ENCODE peak calls at places on chromosomes 13 and 19, in five cellular contexts. One of them, this sample, is unnamed.

GRCh38 chr13:39527961-39528720 is 74.9 kb downstream of the LHFPL6 start:
- DNase-seq in tibial artery: peak; percentile 68
- DNase-seq in Peyer's patch: no peak
- DNase-seq in IMR-90: peak; percentile 96
- DNase-seq in esophagus muscularis mucosa: no peak
- DNase-seq in this sample: no peak

GRCh38 chr13:37067874-37068273 is 8.4 kb upstream of the SUPT20H start:
- DNase-seq in tibial artery: no peak
- DNase-seq in Peyer's patch: no peak
- DNase-seq in IMR-90: no peak
- DNase-seq in esophagus muscularis mucosa: no peak
- DNase-seq in this sample: no peak

GRCh38 chr13:98986226-98986846 is 8.5 kb upstream of the DOCK9 start:
- DNase-seq in tibial artery: no peak
- DNase-seq in Peyer's patch: no peak
- DNase-seq in IMR-90: no peak
- DNase-seq in esophagus muscularis mucosa: no peak
- DNase-seq in this sample: no peak

GRCh38 chr19:2607712-2608601 is 94.5 kb downstream of the GNG7 start:
- DNase-seq in tibial artery: no peak
- DNase-seq in Peyer's patch: peak; percentile 76
- DNase-seq in IMR-90: no peak
- DNase-seq in esophagus muscularis mucosa: no peak
- DNase-seq in this sample: peak; percentile 75

GRCh38 chr13:39417643-39418042 is 185.3 kb downstream of the LHFPL6 start:
- DNase-seq in tibial artery: no peak
- DNase-seq in Peyer's patch: no peak
- DNase-seq in IMR-90: peak; percentile 72
- DNase-seq in esophagus muscularis mucosa: no peak
- DNase-seq in this sample: no peak

GRCh38 chr13:42532561-42533335 is 41.2 kb upstream of the TNFSF11 start:
- DNase-seq in tibial artery: no peak
- DNase-seq in Peyer's patch: no peak
- DNase-seq in IMR-90: no peak
- DNase-seq in esophagus muscularis mucosa: no peak
- DNase-seq in this sample: no peak

GRCh38 chr19:29329460-29330134 is 116.6 kb upstream of the UQCRFS1 start:
- DNase-seq in tibial artery: no peak
- DNase-seq in Peyer's patch: no peak
- DNase-seq in IMR-90: no peak
- DNase-seq in esophagus muscularis mucosa: peak; percentile 74
- DNase-seq in this sample: no peak

GRCh38 chr19:55082023-55082851 is 6.6 kb downstream of the EPS8L1 start:
- DNase-seq in tibial artery: no peak
- DNase-seq in Peyer's patch: no peak
- DNase-seq in IMR-90: peak; percentile 42
- DNase-seq in esophagus muscularis mucosa: no peak
- DNase-seq in this sample: no peak

GRCh38 chr19:45499196-45500180 is 1.2 kb downstream of the PPM1N start:
- DNase-seq in tibial artery: no peak
- DNase-seq in Peyer's patch: peak; percentile 52
- DNase-seq in IMR-90: no peak
- DNase-seq in esophagus muscularis mucosa: no peak
- DNase-seq in this sample: no peak

GRCh38 chr13:107276936-107277335 is 709.0 kb upstream of the ARGLU1 start:
- DNase-seq in tibial artery: no peak
- DNase-seq in Peyer's patch: no peak
- DNase-seq in IMR-90: peak; percentile 22
- DNase-seq in esophagus muscularis mucosa: no peak
- DNase-seq in this sample: no peak

GRCh38 chr19:43229315-43229714 is 23.9 kb upstream of the PSG4 start:
- DNase-seq in tibial artery: no peak
- DNase-seq in Peyer's patch: no peak
- DNase-seq in IMR-90: peak; percentile 10
- DNase-seq in esophagus muscularis mucosa: no peak
- DNase-seq in this sample: no peak

GRCh38 chr19:38284422-38284821 is 19.6 kb upstream of the C19orf33 start:
- DNase-seq in tibial artery: no peak
- DNase-seq in Peyer's patch: peak; percentile 24
- DNase-seq in IMR-90: no peak
- DNase-seq in esophagus muscularis mucosa: no peak
- DNase-seq in this sample: no peak

GRCh38 chr13:97753269-97753668 is 200.2 kb upstream of the IPO5 start:
- DNase-seq in tibial artery: no peak
- DNase-seq in Peyer's patch: no peak
- DNase-seq in IMR-90: no peak
- DNase-seq in esophagus muscularis mucosa: no peak
- DNase-seq in this sample: no peak

GRCh38 chr13:24192036-24192810 is 31.7 kb downstream of the SPATA13 start:
- DNase-seq in tibial artery: no peak
- DNase-seq in Peyer's patch: no peak
- DNase-seq in IMR-90: no peak
- DNase-seq in esophagus muscularis mucosa: peak; percentile 78
- DNase-seq in this sample: no peak

GRCh38 chr19:16076154-16076957 is at the start of gene TPM4:
- DNase-seq in tibial artery: peak; percentile 98
- DNase-seq in Peyer's patch: peak; percentile 80
- DNase-seq in IMR-90: peak; percentile 96
- DNase-seq in esophagus muscularis mucosa: peak; percentile 98
- DNase-seq in this sample: peak; percentile 98
- H3K4me3 ChIP-seq in tibial artery: peak within 1 kb of the TSS; percentile 97
- H3K4me3 ChIP-seq in Peyer's patch: peak within 1 kb of the TSS; percentile 90
- H3K4me3 ChIP-seq in IMR-90: peak within 1 kb of the TSS; percentile 97
- H3K4me3 ChIP-seq in esophagus muscularis mucosa: peak within 1 kb of the TSS; percentile 73
- H3K4me3 ChIP-seq in this sample: peak within 1 kb of the TSS; percentile 98

GRCh38 chr13:114067886-114068722 is 64.3 kb downstream of the RASA3 start:
- DNase-seq in tibial artery: peak; percentile 66
- DNase-seq in Peyer's patch: peak; percentile 80
- DNase-seq in IMR-90: no peak
- DNase-seq in esophagus muscularis mucosa: no peak
- DNase-seq in this sample: no peak

GRCh38 chr13:114068723-114069322 is 63.6 kb downstream of the RASA3 start:
- DNase-seq in tibial artery: peak; percentile 72
- DNase-seq in Peyer's patch: no peak
- DNase-seq in IMR-90: peak; percentile 77
- DNase-seq in esophagus muscularis mucosa: no peak
- DNase-seq in this sample: no peak

GRCh38 chr13:114065926-114066774 is 66.3 kb downstream of the RASA3 start:
- DNase-seq in tibial artery: no peak
- DNase-seq in Peyer's patch: peak; percentile 77
- DNase-seq in IMR-90: no peak
- DNase-seq in esophagus muscularis mucosa: no peak
- DNase-seq in this sample: no peak

GRCh38 chr13:114066956-114067355 is 65.5 kb downstream of the RASA3 start:
- DNase-seq in tibial artery: no peak
- DNase-seq in Peyer's patch: no peak
- DNase-seq in IMR-90: no peak
- DNase-seq in esophagus muscularis mucosa: no peak
- DNase-seq in this sample: no peak

GRCh38 chr13:114067381-114067885 is 65.0 kb downstream of the RASA3 start:
- DNase-seq in tibial artery: no peak
- DNase-seq in Peyer's patch: no peak
- DNase-seq in IMR-90: peak; percentile 68
- DNase-seq in esophagus muscularis mucosa: no peak
- DNase-seq in this sample: no peak
- H3K4me3 ChIP-seq in tibial artery: no peak overlapping the region
- H3K4me3 ChIP-seq in Peyer's patch: no peak overlapping the region
- H3K4me3 ChIP-seq in IMR-90: no peak overlapping the region
- H3K4me3 ChIP-seq in esophagus muscularis mucosa: no peak overlapping the region
- H3K4me3 ChIP-seq in this sample: no peak overlapping the region

DNA sequence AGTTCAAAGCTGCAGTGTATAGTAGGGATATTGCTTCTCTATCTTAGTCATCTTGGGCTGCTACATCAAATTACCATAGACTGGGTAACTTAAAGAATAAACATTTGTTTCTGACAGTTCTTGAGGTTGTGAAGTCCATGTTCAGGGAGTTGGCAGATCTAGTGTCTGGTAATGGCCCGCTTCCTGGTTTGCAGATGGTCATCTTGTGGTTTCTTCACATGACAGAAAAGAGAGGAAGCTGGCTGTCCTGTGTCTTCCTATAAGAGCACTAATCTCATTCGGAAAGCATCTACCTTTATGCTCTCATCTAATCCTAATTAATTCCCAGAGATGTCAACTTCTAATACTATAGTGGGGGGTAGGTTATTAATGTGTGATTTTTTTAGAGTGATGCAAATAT is 6.2 kb downstream of the ZNF763 start:
- DNase-seq in tibial artery: no peak
- DNase-seq in Peyer's patch: no peak
- DNase-seq in IMR-90: no peak
- DNase-seq in esophagus muscularis mucosa: no peak
- DNase-seq in this sample: no peak
- H3K4me3 ChIP-seq in tibial artery: no peak overlapping the region
- H3K4me3 ChIP-seq in Peyer's patch: no peak overlapping the region
- H3K4me3 ChIP-seq in IMR-90: no peak overlapping the region
- H3K4me3 ChIP-seq in esophagus muscularis mucosa: no peak overlapping the region
- H3K4me3 ChIP-seq in this sample: no peak overlapping the region

DNA sequence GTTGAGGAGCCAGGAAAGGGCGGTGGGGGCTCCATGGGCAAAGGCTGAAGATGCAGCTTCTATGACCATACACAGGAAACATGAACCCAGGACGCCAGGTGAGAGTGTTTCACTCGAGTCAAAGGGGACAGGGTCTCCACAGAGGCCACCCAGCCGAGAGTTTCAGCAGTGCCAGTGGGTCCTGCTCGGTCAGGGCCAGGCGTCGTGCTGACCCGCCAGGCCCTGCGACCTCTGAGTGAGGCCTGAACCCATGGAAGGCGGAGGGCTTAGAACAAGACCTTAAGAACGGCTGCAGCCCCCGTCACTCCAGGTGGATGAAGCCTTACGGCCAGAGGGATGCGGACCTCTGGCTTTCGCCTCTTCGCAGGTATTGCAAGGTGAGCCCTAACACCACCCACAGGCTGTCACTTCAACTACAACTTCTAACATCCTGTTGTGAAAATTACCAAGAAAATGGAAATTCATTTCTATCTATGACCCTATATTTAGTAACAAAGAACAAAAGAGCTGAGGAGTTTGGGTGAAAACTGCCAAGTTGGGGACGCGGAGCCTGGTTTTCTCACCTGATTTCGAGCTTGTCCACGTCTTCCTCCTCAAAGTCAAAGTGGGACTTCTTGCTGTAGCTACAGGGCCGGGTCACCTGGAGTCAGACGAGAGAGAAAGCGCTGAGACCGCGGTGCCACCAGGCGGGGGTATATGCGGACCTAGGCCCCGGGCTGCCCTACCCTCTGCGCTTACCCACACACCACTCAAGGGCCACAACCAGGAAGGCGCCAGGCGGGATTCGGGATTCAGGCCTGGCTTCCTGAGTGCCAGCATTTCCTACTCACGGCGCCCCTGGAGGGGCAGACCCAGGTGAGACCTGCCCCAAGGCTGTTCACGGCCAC is 50.1 kb upstream of the C13orf46 start:
- DNase-seq in tibial artery: no peak
- DNase-seq in Peyer's patch: no peak
- DNase-seq in IMR-90: no peak
- DNase-seq in esophagus muscularis mucosa: no peak
- DNase-seq in this sample: no peak
- H3K4me3 ChIP-seq in tibial artery: no peak overlapping the region
- H3K4me3 ChIP-seq in Peyer's patch: no peak overlapping the region
- H3K4me3 ChIP-seq in IMR-90: no peak overlapping the region
- H3K4me3 ChIP-seq in esophagus muscularis mucosa: no peak overlapping the region
- H3K4me3 ChIP-seq in this sample: no peak overlapping the region